ENCODE peak calls at places on chromosomes 12 and 14, in four cellular contexts. Z is upper lobe of right lung, N is heart left ventricle, E is neuronal stem cell. A is an unnamed sample.

GRCh38 chr12:77925536-77926108 is 94.9 kb downstream of the NAV3 start:
- DNase-seq in Z (peak), N (peak), E (peak), A (peak)

GRCh38 chr12:5522358-5523335 is 90.7 kb downstream of the NTF3 start:
- DNase-seq in Z (no peak), N (no peak), E (no peak), A (no peak)

GRCh38 chr14:56322531-56322930 is 204.3 kb downstream of the PELI2 start:
- DNase-seq in Z (no peak), N (no peak), E (no peak), A (no peak)

GRCh38 chr14:20198991-20199390 is 8.3 kb downstream of the OR11G2 start:
- DNase-seq in Z (no peak), N (no peak), E (no peak), A (no peak)

GRCh38 chr12:123141615-123142517 is 9.0 kb downstream of the PITPNM2 start:
- DNase-seq in Z (no peak), N (peak), E (no peak), A (peak)

GRCh38 chr14:34058510-34058909 is 107.6 kb upstream of the EGLN3 start:
- DNase-seq in Z (no peak), N (no peak), E (no peak), A (no peak)

GRCh38 chr14:89681086-89682018 is 264.3 kb upstream of the FOXN3 start:
- DNase-seq in Z (no peak), N (no peak), E (no peak), A (no peak)

GRCh38 chr12:12091977-12092663 is 21.4 kb downstream of the BCL2L14 start:
- DNase-seq in Z (no peak), N (no peak), E (no peak), A (no peak)

GRCh38 chr12:10113085-10113484 is 14.3 kb upstream of the CLEC1A start:
- DNase-seq in Z (no peak), N (no peak), E (no peak), A (no peak)

GRCh38 chr12:19506497-19506896 is 67.2 kb downstream of the AEBP2 start:
- DNase-seq in Z (no peak), N (no peak), E (no peak), A (no peak)

GRCh38 chr14:89443002-89443660 is 26.1 kb upstream of the FOXN3 start:
- DNase-seq in Z (no peak), N (no peak), E (no peak), A (no peak)

GRCh38 chr12:111367661-111368221 is 1.2 kb downstream of the PHETA1 start:
- DNase-seq in Z (no peak), N (no peak), E (no peak), A (no peak)

GRCh38 chr12:46933947-46934346 is 108.2 kb upstream of the SLC38A4 start:
- DNase-seq in Z (no peak), N (no peak), E (peak), A (no peak)

GRCh38 chr14:76863724-76864407 is 37.7 kb downstream of the LRRC74A start:
- DNase-seq in Z (peak), N (peak), E (no peak), A (peak)

GRCh38 chr12:21925296-21925913 is 15.8 kb downstream of the ABCC9 start:
- DNase-seq in Z (no peak), N (no peak), E (no peak), A (no peak)

GRCh38 chr12:95532851-95533250 is 18.4 kb downstream of the USP44 start:
- DNase-seq in Z (no peak), N (no peak), E (no peak), A (no peak)

GRCh38 chr12:105993766-105994165 is 145.0 kb downstream of the NUAK1 start:
- DNase-seq in Z (no peak), N (no peak), E (no peak), A (no peak)

GRCh38 chr12:86663691-86664090 is 407.5 kb upstream of the MGAT4C start:
- DNase-seq in Z (no peak), N (no peak), E (no peak), A (no peak)

GRCh38 chr12:106122004-106122403 is 16.8 kb downstream of the NUAK1 start:
- DNase-seq in Z (no peak), N (no peak), E (no peak), A (no peak)

GRCh38 chr14:60509438-60510253 is 700 bp downstream of the SIX6 start:
- DNase-seq in Z (no peak), N (no peak), E (peak), A (no peak)

GRCh38 chr14:92690171-92691011 is 58.0 kb downstream of the LGMN start:
- DNase-seq in Z (peak), N (no peak), E (no peak), A (peak)

GRCh38 chr12:58566599-58566998 is 353.7 kb downstream of the LRIG3 start:
- DNase-seq in Z (no peak), N (no peak), E (no peak), A (no peak)

GRCh38 chr12:40314927-40315326 is 90.1 kb downstream of the LRRK2 start:
- DNase-seq in Z (no peak), N (no peak), E (no peak), A (no peak)

GRCh38 chr12:12926571-12927071 is 25.3 kb downstream of the GPRC5D start:
- DNase-seq in Z (no peak), N (no peak), E (no peak), A (no peak)

GRCh38 chr12:2168808-2169207 is 116.0 kb downstream of the CACNA1C start:
- DNase-seq in Z (no peak), N (no peak), E (no peak), A (no peak)

GRCh38 chr14:71668186-71668912 is 263.9 kb upstream of the RGS6 start:
- DNase-seq in Z (no peak), N (no peak), E (no peak), A (no peak)

GRCh38 chr14:31962920-31963319 is 114.2 kb upstream of the ARHGAP5 start:
- DNase-seq in Z (no peak), N (no peak), E (peak), A (no peak)

GRCh38 chr12:4615667-4616066 is 33.2 kb downstream of the AKAP3 start:
- DNase-seq in Z (no peak), N (no peak), E (no peak), A (no peak)

GRCh38 chr12:1873531-1874149 is 44.8 kb downstream of the CACNA2D4 start:
- DNase-seq in Z (no peak), N (no peak), E (no peak), A (no peak)

GRCh38 chr12:130872179-130873096 is 572 bp downstream of the RAN start:
- DNase-seq in Z (peak), N (peak), E (no peak), A (peak)

GRCh38 chr14:39974036-39974435 is 541.8 kb upstream of the FBXO33 start:
- DNase-seq in Z (no peak), N (no peak), E (no peak), A (no peak)

DNA sequence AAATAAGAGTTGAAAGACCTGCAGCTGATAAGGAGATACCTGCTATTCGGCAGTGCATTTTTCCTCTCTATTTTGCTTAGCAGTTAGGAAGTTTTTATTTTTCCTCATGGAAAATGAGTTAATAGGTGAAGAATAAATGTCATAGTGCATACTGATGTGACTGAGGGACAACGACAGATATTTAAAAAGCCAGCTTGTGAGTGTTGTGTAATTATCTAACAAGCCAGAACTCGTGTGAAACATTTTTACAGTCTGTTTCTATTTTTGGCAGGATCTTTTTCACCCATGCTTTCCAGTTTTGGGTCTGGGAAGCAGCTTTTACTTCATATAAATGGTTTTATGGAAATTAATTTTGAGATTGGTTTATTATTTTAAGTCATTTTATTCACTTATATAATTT is 2.9 kb downstream of the FBXO34 start:
- DNase-seq in Z (no peak), N (no peak), E (no peak), A (no peak)
- H3K27ac ChIP-seq in Z (peak), N (peak), E (no peak), A (no peak)

DNA sequence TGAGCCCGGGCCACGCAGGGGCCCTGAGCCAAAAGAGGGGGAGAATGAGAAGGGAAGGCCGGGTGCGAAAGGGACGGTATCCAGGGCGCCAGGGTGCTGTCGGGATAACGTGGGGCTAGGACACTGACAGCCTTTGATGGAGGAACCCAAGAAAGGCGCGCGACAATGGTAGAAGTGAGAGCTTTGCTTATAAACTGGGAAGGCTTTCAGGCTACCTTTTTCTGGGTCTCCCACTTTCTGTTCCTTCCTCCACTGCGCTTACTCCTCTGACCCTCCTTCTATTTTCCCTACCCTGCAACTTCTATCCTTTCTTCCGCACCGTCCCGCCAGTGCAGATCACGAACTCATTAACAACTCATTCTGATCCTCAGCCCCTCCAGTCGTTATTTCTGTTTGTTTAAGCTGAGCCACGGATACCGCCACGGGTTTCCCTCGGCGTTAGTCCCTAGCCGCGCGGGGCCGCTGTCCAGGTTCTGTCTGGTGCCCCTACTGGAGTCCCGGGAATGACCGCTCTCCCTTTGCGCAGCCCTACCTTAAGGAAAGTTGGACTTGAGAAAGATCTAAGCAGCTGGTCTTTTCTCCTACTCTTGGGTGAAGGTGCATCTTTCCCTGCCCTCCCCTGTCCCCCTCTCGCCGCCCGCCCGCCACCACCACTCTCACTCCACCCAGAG is 3.0 kb downstream of the SSTR1 start:
- DNase-seq in Z (peak), N (peak), E (peak), A (no peak)
- H3K4me3 ChIP-seq in Z (peak), N (peak), E (no peak), A (peak)

GRCh38 chr14:105029402-105029801 is 8.5 kb upstream of the CDCA4 start:
- DNase-seq in Z (no peak), N (no peak), E (no peak), A (no peak)
- H3K27ac ChIP-seq in Z (no peak), N (no peak), E (no peak), A (no peak)

DNA sequence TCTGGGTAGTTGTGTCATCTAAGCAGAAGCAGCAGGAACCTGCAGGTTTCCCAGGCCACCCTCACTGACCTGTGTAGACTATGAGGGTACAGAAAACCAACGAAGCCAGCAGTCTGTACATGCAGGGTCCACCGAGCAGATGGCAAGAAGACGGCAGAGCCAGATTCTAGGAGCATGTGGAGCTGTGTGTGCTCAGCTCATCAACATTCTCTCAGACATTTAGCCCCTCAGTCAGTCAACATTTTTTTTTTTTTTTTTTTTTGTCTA is 7.3 kb upstream of the ASIC1 start:
- DNase-seq in Z (no peak), N (no peak), E (no peak), A (no peak)
- H3K4me3 ChIP-seq in Z (peak), N (no peak), E (no peak), A (no peak)

GRCh38 chr12:132602578-132603239 is 7.7 kb downstream of the LRCOL1 start:
- DNase-seq in Z (no peak), N (no peak), E (no peak), A (peak)
- H3K27ac ChIP-seq in Z (peak), N (peak), E (no peak), A (no peak)

GRCh38 chr12:64583395-64584172 is 26.7 kb upstream of the RASSF3 start:
- DNase-seq in Z (no peak), N (no peak), E (no peak), A (no peak)
- H3K4me3 ChIP-seq in Z (peak), N (no peak), E (no peak), A (no peak)

GRCh38 chr14:100066984-100067383 is 1.8 kb downstream of the EVL start:
- DNase-seq in Z (no peak), N (no peak), E (no peak), A (no peak)
- H3K27ac ChIP-seq in Z (peak), N (peak), E (no peak), A (no peak)

GRCh38 chr14:50784683-50785505 is 46.1 kb downstream of the NIN start:
- DNase-seq in Z (no peak), N (no peak), E (no peak), A (no peak)
- H3K4me3 ChIP-seq in Z (no peak), N (no peak), E (no peak), A (no peak)